ENCODE peak calls at places on chromosomes 11 and 22, in six cellular contexts. K, X, H, C, Q and J are unnamed samples.

GRCh38 chr11:8717876-8718753 is 35.5 kb downstream of the RPL27A start:
- DNase-seq in K (no peak), X (peak), Q (no peak), C (no peak), H (no peak), J (peak)

GRCh38 chr11:68373189-68373809 is 60.9 kb downstream of the LRP5 start:
- DNase-seq in K (no peak), X (no peak), H (no peak), Q (no peak), C (no peak), J (no peak)

GRCh38 chr11:2587132-2587930 is 112.5 kb downstream of the KCNQ1OT1 start:
- DNase-seq in Q (no peak), X (peak), H (no peak), C (no peak), K (peak), J (peak)

GRCh38 chr11:117172678-117173421 is 5.7 kb upstream of the SIDT2 start:
- DNase-seq in Q (no peak), X (no peak), H (no peak), K (no peak), C (no peak), J (no peak)

GRCh38 chr22:25122136-25122764 is 77.4 kb upstream of the CRYBB3 start:
- DNase-seq in K (no peak), Q (no peak), X (no peak), C (no peak), H (no peak), J (no peak)

GRCh38 chr11:65588199-65589054 is 7.2 kb downstream of the KCNK7 start:
- DNase-seq in Q (peak), X (peak), H (no peak), C (peak), K (peak), J (peak)

GRCh38 chr22:23894710-23895598 is 771 bp downstream of the MIF start:
- DNase-seq in H (peak), C (peak), X (peak), Q (peak), K (peak), J (peak)

GRCh38 chr11:16456366-16456765 is 100.0 kb upstream of the SOX6 start:
- DNase-seq in C (no peak), Q (no peak), K (no peak), H (no peak), X (no peak), J (no peak)

GRCh38 chr11:19311306-19312030 is 70.7 kb upstream of the E2F8 start:
- DNase-seq in C (peak), H (no peak), X (peak), K (peak), Q (peak), J (peak)

GRCh38 chr11:39745401-39745800 is 1714.1 kb downstream of the LRRC4C start:
- DNase-seq in C (no peak), Q (no peak), X (no peak), H (no peak), K (no peak), J (no peak)

GRCh38 chr22:47372596-47373385 is 610.3 kb downstream of the TBC1D22A start:
- DNase-seq in Q (no peak), X (no peak), K (no peak), C (no peak), H (no peak), J (no peak)

GRCh38 chr11:32949739-32950138 is 57.1 kb downstream of the QSER1 start:
- DNase-seq in X (no peak), K (no peak), H (no peak), Q (no peak), C (no peak), J (no peak)

GRCh38 chr11:9489366-9489765 is 28.6 kb downstream of the ZNF143 start:
- DNase-seq in C (no peak), H (no peak), K (no peak), Q (no peak), X (no peak), J (no peak)

GRCh38 chr22:37630839-37631435 is 8.5 kb upstream of the SH3BP1 start:
- DNase-seq in K (no peak), Q (no peak), C (no peak), X (no peak), H (no peak), J (no peak)

GRCh38 chr11:119094816-119095065 is 6.9 kb downstream of the DPAGT1 start:
- DNase-seq in Q (peak), X (peak), H (no peak), C (no peak), K (peak), J (peak)

GRCh38 chr11:85725510-85726258 is 39.7 kb upstream of the CCDC89 start:
- DNase-seq in K (no peak), Q (no peak), H (no peak), X (no peak), C (no peak), J (no peak)

GRCh38 chr22:19287076-19287724 is 4.3 kb downstream of the CLTCL1 start:
- DNase-seq in X (no peak), H (no peak), Q (no peak), K (no peak), C (peak), J (no peak)

GRCh38 chr11:66310324-66310723 is 6.5 kb downstream of the CD248 start:
- DNase-seq in K (no peak), Q (no peak), C (no peak), H (no peak), X (no peak), J (no peak)

GRCh38 chr22:37241351-37242142 is 2.5 kb downstream of the RAC2 start:
- DNase-seq in H (no peak), K (peak), C (no peak), Q (no peak), X (no peak), J (peak)

GRCh38 chr11:8315463-8315862 is 51.8 kb upstream of the LMO1 start:
- DNase-seq in K (no peak), H (no peak), X (no peak), Q (no peak), C (no peak), J (no peak)

GRCh38 chr11:59208956-59209355 is 3.8 kb downstream of the MPEG1 start:
- DNase-seq in Q (no peak), K (no peak), H (no peak), C (no peak), X (no peak), J (peak)

GRCh38 chr22:49087163-49087562 is 740.5 kb downstream of the BRD1 start:
- DNase-seq in C (peak), H (no peak), K (no peak), Q (no peak), X (no peak), J (no peak)

GRCh38 chr11:1484061-1484671 is 2.4 kb downstream of the MOB2 start:
- DNase-seq in C (no peak), H (no peak), Q (no peak), X (no peak), K (no peak), J (no peak)

GRCh38 chr11:44949160-44950035 is 1.3 kb downstream of the TP53I11 start:
- DNase-seq in C (no peak), X (no peak), H (no peak), Q (no peak), K (peak), J (peak)

GRCh38 chr11:106632283-106632682 is 386.0 kb downstream of the GUCY1A2 start:
- DNase-seq in C (no peak), X (no peak), H (no peak), K (no peak), Q (no peak), J (no peak)

GRCh38 chr22:43118024-43118849 is 7.7 kb downstream of the BIK start:
- DNase-seq in K (no peak), X (no peak), C (no peak), Q (no peak), H (no peak), J (no peak)

GRCh38 chr22:26756675-26757293 is 99.4 kb downstream of the MIAT start:
- DNase-seq in Q (peak), H (no peak), K (peak), C (no peak), X (peak), J (peak)